ENCODE peak calls at places on chromosomes 3 and 15, in ten cellular contexts. One of them, this sample, is unnamed. For H3K9me3, the result is how much of the 10 kb centered on the place peaks cover.

GRCh38 chr3:10242182-10243065 is 5.8 kb upstream of the TATDN2 start:
- DNase-seq in IMR-90: peak
- DNase-seq in cardiac muscle cell: no peak
- DNase-seq in esophagus squamous epithelium: no peak
- DNase-seq in heart left ventricle: peak
- DNase-seq in fibroblast of lung: peak
- DNase-seq in A549: no peak
- DNase-seq in breast epithelium: no peak
- DNase-seq in AG04450: no peak
- DNase-seq in CD4-positive, alpha-beta T cell: peak
- DNase-seq in this sample: peak

GRCh38 chr15:31101262-31102048 is at the start of gene TRPM1:
- DNase-seq in IMR-90: no peak
- DNase-seq in cardiac muscle cell: no peak
- DNase-seq in esophagus squamous epithelium: no peak
- DNase-seq in heart left ventricle: no peak
- DNase-seq in fibroblast of lung: no peak
- DNase-seq in A549: no peak
- DNase-seq in breast epithelium: no peak
- DNase-seq in AG04450: no peak
- DNase-seq in CD4-positive, alpha-beta T cell: no peak
- DNase-seq in this sample: no peak

GRCh38 chr15:39976291-39977274 is 42.7 kb downstream of the EIF2AK4 start:
- DNase-seq in IMR-90: peak
- DNase-seq in cardiac muscle cell: peak
- DNase-seq in esophagus squamous epithelium: no peak
- DNase-seq in heart left ventricle: peak
- DNase-seq in fibroblast of lung: peak
- DNase-seq in A549: no peak
- DNase-seq in breast epithelium: peak
- DNase-seq in AG04450: no peak
- DNase-seq in CD4-positive, alpha-beta T cell: peak
- DNase-seq in this sample: peak

GRCh38 chr15:80494311-80494710 is 90.1 kb downstream of the ARNT2 start:
- DNase-seq in IMR-90: peak
- DNase-seq in cardiac muscle cell: no peak
- DNase-seq in esophagus squamous epithelium: no peak
- DNase-seq in heart left ventricle: no peak
- DNase-seq in fibroblast of lung: peak
- DNase-seq in A549: peak
- DNase-seq in breast epithelium: no peak
- DNase-seq in AG04450: no peak
- DNase-seq in CD4-positive, alpha-beta T cell: no peak
- DNase-seq in this sample: no peak

GRCh38 chr3:159904911-159905310 is 83.7 kb upstream of the IL12A start:
- DNase-seq in IMR-90: peak
- DNase-seq in cardiac muscle cell: no peak
- DNase-seq in esophagus squamous epithelium: no peak
- DNase-seq in heart left ventricle: no peak
- DNase-seq in fibroblast of lung: peak
- DNase-seq in A549: no peak
- DNase-seq in breast epithelium: no peak
- DNase-seq in AG04450: no peak
- DNase-seq in CD4-positive, alpha-beta T cell: no peak
- DNase-seq in this sample: no peak

GRCh38 chr15:57171414-57171813 is 204.9 kb upstream of the CGNL1 start:
- DNase-seq in IMR-90: peak
- DNase-seq in cardiac muscle cell: no peak
- DNase-seq in esophagus squamous epithelium: no peak
- DNase-seq in heart left ventricle: no peak
- DNase-seq in fibroblast of lung: no peak
- DNase-seq in A549: no peak
- DNase-seq in breast epithelium: no peak
- DNase-seq in AG04450: no peak
- DNase-seq in CD4-positive, alpha-beta T cell: no peak
- DNase-seq in this sample: no peak

GRCh38 chr3:71629289-71630252 is 46.0 kb upstream of the FOXP1 start:
- DNase-seq in IMR-90: peak
- DNase-seq in cardiac muscle cell: no peak
- DNase-seq in esophagus squamous epithelium: no peak
- DNase-seq in heart left ventricle: peak
- DNase-seq in fibroblast of lung: peak
- DNase-seq in A549: no peak
- DNase-seq in breast epithelium: no peak
- DNase-seq in AG04450: peak
- DNase-seq in CD4-positive, alpha-beta T cell: no peak
- DNase-seq in this sample: no peak

GRCh38 chr15:43492266-43492665 is 690 bp downstream of the TP53BP1 start:
- DNase-seq in IMR-90: no peak
- DNase-seq in cardiac muscle cell: no peak
- DNase-seq in esophagus squamous epithelium: no peak
- DNase-seq in heart left ventricle: no peak
- DNase-seq in fibroblast of lung: no peak
- DNase-seq in A549: no peak
- DNase-seq in breast epithelium: no peak
- DNase-seq in AG04450: no peak
- DNase-seq in CD4-positive, alpha-beta T cell: no peak
- DNase-seq in this sample: no peak

GRCh38 chr15:25694823-25695312 is 168.3 kb downstream of the ATP10A start:
- DNase-seq in IMR-90: no peak
- DNase-seq in cardiac muscle cell: no peak
- DNase-seq in esophagus squamous epithelium: no peak
- DNase-seq in heart left ventricle: no peak
- DNase-seq in fibroblast of lung: no peak
- DNase-seq in A549: no peak
- DNase-seq in breast epithelium: no peak
- DNase-seq in AG04450: no peak
- DNase-seq in CD4-positive, alpha-beta T cell: no peak
- DNase-seq in this sample: no peak
- H3K9me3 ChIP-seq in IMR-90: under half
- H3K9me3 ChIP-seq in cardiac muscle cell: under half
- H3K9me3 ChIP-seq in esophagus squamous epithelium: under half
- H3K9me3 ChIP-seq in heart left ventricle: under half
- H3K9me3 ChIP-seq in fibroblast of lung: under half
- H3K9me3 ChIP-seq in A549: under half
- H3K9me3 ChIP-seq in breast epithelium: under half
- H3K9me3 ChIP-seq in AG04450: under half
- H3K9me3 ChIP-seq in CD4-positive, alpha-beta T cell: under half
- H3K9me3 ChIP-seq in this sample: under half

GRCh38 chr15:58221591-58222241 is 83.5 kb downstream of the AQP9 start:
- DNase-seq in IMR-90: peak
- DNase-seq in cardiac muscle cell: peak
- DNase-seq in esophagus squamous epithelium: no peak
- DNase-seq in heart left ventricle: no peak
- DNase-seq in fibroblast of lung: no peak
- DNase-seq in A549: peak
- DNase-seq in breast epithelium: no peak
- DNase-seq in AG04450: no peak
- DNase-seq in CD4-positive, alpha-beta T cell: no peak
- DNase-seq in this sample: no peak

GRCh38 chr15:58224068-58224467 is 85.9 kb downstream of the AQP9 start:
- DNase-seq in IMR-90: no peak
- DNase-seq in cardiac muscle cell: no peak
- DNase-seq in esophagus squamous epithelium: no peak
- DNase-seq in heart left ventricle: peak
- DNase-seq in fibroblast of lung: peak
- DNase-seq in A549: no peak
- DNase-seq in breast epithelium: peak
- DNase-seq in AG04450: no peak
- DNase-seq in CD4-positive, alpha-beta T cell: no peak
- DNase-seq in this sample: no peak

GRCh38 chr15:58227706-58228543 is 89.7 kb downstream of the AQP9 start:
- DNase-seq in IMR-90: peak
- DNase-seq in cardiac muscle cell: peak
- DNase-seq in esophagus squamous epithelium: no peak
- DNase-seq in heart left ventricle: peak
- DNase-seq in fibroblast of lung: peak
- DNase-seq in A549: peak
- DNase-seq in breast epithelium: peak
- DNase-seq in AG04450: peak
- DNase-seq in CD4-positive, alpha-beta T cell: peak
- DNase-seq in this sample: peak

GRCh38 chr15:58223432-58223831 is 85.3 kb downstream of the AQP9 start:
- DNase-seq in IMR-90: no peak
- DNase-seq in cardiac muscle cell: no peak
- DNase-seq in esophagus squamous epithelium: no peak
- DNase-seq in heart left ventricle: no peak
- DNase-seq in fibroblast of lung: no peak
- DNase-seq in A549: no peak
- DNase-seq in breast epithelium: no peak
- DNase-seq in AG04450: no peak
- DNase-seq in CD4-positive, alpha-beta T cell: no peak
- DNase-seq in this sample: no peak

DNA sequence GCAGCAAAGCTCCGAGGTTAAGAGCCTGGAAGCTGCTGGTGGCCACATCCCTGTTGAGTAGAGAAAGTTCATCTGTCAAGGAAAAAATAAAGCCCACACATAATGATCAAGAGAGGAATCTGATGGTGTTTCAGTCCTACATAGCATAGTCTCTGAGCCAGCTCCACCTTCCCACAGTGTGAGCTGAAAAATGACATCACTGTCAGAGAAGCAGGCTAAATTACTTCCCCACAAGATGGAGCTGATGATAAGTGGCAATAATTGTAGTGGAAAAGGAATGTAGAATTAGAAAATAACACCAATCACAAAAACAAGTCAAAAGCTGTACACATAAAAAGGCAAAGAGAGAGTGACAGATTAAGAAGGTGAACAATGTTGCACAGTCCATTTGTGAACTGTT is 84.5 kb downstream of the AQP9 start:
- DNase-seq in IMR-90: peak
- DNase-seq in cardiac muscle cell: no peak
- DNase-seq in esophagus squamous epithelium: no peak
- DNase-seq in heart left ventricle: no peak
- DNase-seq in fibroblast of lung: peak
- DNase-seq in A549: no peak
- DNase-seq in breast epithelium: no peak
- DNase-seq in AG04450: no peak
- DNase-seq in CD4-positive, alpha-beta T cell: no peak
- DNase-seq in this sample: no peak
- TF ChIP-seq CTCF in IMR-90: peak
- TF ChIP-seq CTCF in cardiac muscle cell: no peak
- TF ChIP-seq CTCF in esophagus squamous epithelium: no peak
- TF ChIP-seq CTCF in heart left ventricle: no peak
- TF ChIP-seq CTCF in fibroblast of lung: no peak
- TF ChIP-seq CTCF in A549: no peak
- TF ChIP-seq CTCF in breast epithelium: no peak
- TF ChIP-seq CTCF in AG04450: peak
- TF ChIP-seq CTCF in CD4-positive, alpha-beta T cell: no peak
- TF ChIP-seq CTCF in this sample: no peak

GRCh38 chr3:36677331-36678007 is 86.9 kb downstream of the DCLK3 start:
- DNase-seq in IMR-90: peak
- DNase-seq in cardiac muscle cell: no peak
- DNase-seq in esophagus squamous epithelium: no peak
- DNase-seq in heart left ventricle: no peak
- DNase-seq in fibroblast of lung: peak
- DNase-seq in A549: peak
- DNase-seq in breast epithelium: no peak
- DNase-seq in AG04450: peak
- DNase-seq in CD4-positive, alpha-beta T cell: no peak
- DNase-seq in this sample: no peak
- H3K9me3 ChIP-seq in IMR-90: under half
- H3K9me3 ChIP-seq in cardiac muscle cell: under half
- H3K9me3 ChIP-seq in esophagus squamous epithelium: under half
- H3K9me3 ChIP-seq in heart left ventricle: under half
- H3K9me3 ChIP-seq in fibroblast of lung: under half
- H3K9me3 ChIP-seq in A549: under half
- H3K9me3 ChIP-seq in breast epithelium: under half
- H3K9me3 ChIP-seq in AG04450: under half
- H3K9me3 ChIP-seq in CD4-positive, alpha-beta T cell: under half
- H3K9me3 ChIP-seq in this sample: under half

GRCh38 chr3:62189376-62189698 is 184.0 kb downstream of the FEZF2 start:
- DNase-seq in IMR-90: no peak
- DNase-seq in cardiac muscle cell: no peak
- DNase-seq in esophagus squamous epithelium: no peak
- DNase-seq in heart left ventricle: no peak
- DNase-seq in fibroblast of lung: no peak
- DNase-seq in A549: no peak
- DNase-seq in breast epithelium: no peak
- DNase-seq in AG04450: no peak
- DNase-seq in CD4-positive, alpha-beta T cell: no peak
- DNase-seq in this sample: no peak

GRCh38 chr3:62184559-62184958 is 188.8 kb downstream of the FEZF2 start:
- DNase-seq in IMR-90: no peak
- DNase-seq in cardiac muscle cell: no peak
- DNase-seq in esophagus squamous epithelium: no peak
- DNase-seq in heart left ventricle: no peak
- DNase-seq in fibroblast of lung: no peak
- DNase-seq in A549: no peak
- DNase-seq in breast epithelium: no peak
- DNase-seq in AG04450: no peak
- DNase-seq in CD4-positive, alpha-beta T cell: no peak
- DNase-seq in this sample: no peak

GRCh38 chr3:62188547-62189375 is 184.6 kb downstream of the FEZF2 start:
- DNase-seq in IMR-90: peak
- DNase-seq in cardiac muscle cell: peak
- DNase-seq in esophagus squamous epithelium: no peak
- DNase-seq in heart left ventricle: peak
- DNase-seq in fibroblast of lung: peak
- DNase-seq in A549: peak
- DNase-seq in breast epithelium: peak
- DNase-seq in AG04450: peak
- DNase-seq in CD4-positive, alpha-beta T cell: peak
- DNase-seq in this sample: peak

GRCh38 chr3:62183087-62183486 is 190.3 kb downstream of the FEZF2 start:
- DNase-seq in IMR-90: no peak
- DNase-seq in cardiac muscle cell: no peak
- DNase-seq in esophagus squamous epithelium: no peak
- DNase-seq in heart left ventricle: no peak
- DNase-seq in fibroblast of lung: no peak
- DNase-seq in A549: no peak
- DNase-seq in breast epithelium: no peak
- DNase-seq in AG04450: no peak
- DNase-seq in CD4-positive, alpha-beta T cell: no peak
- DNase-seq in this sample: no peak

DNA sequence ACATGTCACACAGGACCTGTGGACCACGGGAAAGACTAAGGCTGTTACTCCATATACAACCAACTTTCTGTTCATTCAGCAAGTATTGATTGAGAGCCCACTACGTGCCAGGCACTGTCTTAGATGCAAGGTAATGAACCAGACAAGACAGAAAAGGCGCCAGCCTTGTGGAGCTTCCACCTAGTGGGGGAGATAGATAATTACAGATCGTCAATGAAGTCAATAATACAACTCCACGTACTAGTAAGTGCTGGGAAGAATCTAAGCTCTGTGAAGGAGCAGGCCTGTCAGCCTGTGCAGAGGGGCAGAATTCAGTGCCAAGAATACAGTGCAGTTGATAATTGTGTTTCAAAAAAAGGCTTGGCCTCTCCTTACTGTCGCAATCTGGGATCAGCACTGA is 186.4 kb downstream of the FEZF2 start:
- DNase-seq in IMR-90: peak
- DNase-seq in cardiac muscle cell: peak
- DNase-seq in esophagus squamous epithelium: no peak
- DNase-seq in heart left ventricle: no peak
- DNase-seq in fibroblast of lung: no peak
- DNase-seq in A549: no peak
- DNase-seq in breast epithelium: no peak
- DNase-seq in AG04450: no peak
- DNase-seq in CD4-positive, alpha-beta T cell: no peak
- DNase-seq in this sample: no peak
- TF ChIP-seq CTCF in IMR-90: peak
- TF ChIP-seq CTCF in cardiac muscle cell: peak
- TF ChIP-seq CTCF in esophagus squamous epithelium: peak
- TF ChIP-seq CTCF in heart left ventricle: peak
- TF ChIP-seq CTCF in fibroblast of lung: peak
- TF ChIP-seq CTCF in A549: peak
- TF ChIP-seq CTCF in breast epithelium: peak
- TF ChIP-seq CTCF in AG04450: peak
- TF ChIP-seq CTCF in CD4-positive, alpha-beta T cell: no peak
- TF ChIP-seq CTCF in this sample: no peak

GRCh38 chr3:126084667-126085180 is 800 bp upstream of the SLC41A3 start:
- DNase-seq in IMR-90: no peak
- DNase-seq in cardiac muscle cell: no peak
- DNase-seq in esophagus squamous epithelium: no peak
- DNase-seq in heart left ventricle: no peak
- DNase-seq in fibroblast of lung: no peak
- DNase-seq in A549: no peak
- DNase-seq in breast epithelium: no peak
- DNase-seq in AG04450: no peak
- DNase-seq in CD4-positive, alpha-beta T cell: no peak
- DNase-seq in this sample: no peak
- H3K9me3 ChIP-seq in IMR-90: under half
- H3K9me3 ChIP-seq in cardiac muscle cell: under half
- H3K9me3 ChIP-seq in esophagus squamous epithelium: under half
- H3K9me3 ChIP-seq in heart left ventricle: under half
- H3K9me3 ChIP-seq in fibroblast of lung: under half
- H3K9me3 ChIP-seq in A549: under half
- H3K9me3 ChIP-seq in breast epithelium: under half
- H3K9me3 ChIP-seq in AG04450: under half
- H3K9me3 ChIP-seq in CD4-positive, alpha-beta T cell: under half
- H3K9me3 ChIP-seq in this sample: under half